ENCODE peak calls at places on chromosomes 16 and 17, in nine cellular contexts. D is PC-9, T is astrocyte of the cerebellum, Q is NB4, I is fibroblast of mammary gland, E is psoas muscle, W is A549, S is BJ, J is GM23338. Z is an unnamed sample.

GRCh38 chr17:76137026-76137350 is 4.1 kb downstream of the FOXJ1 start:
- DNase-seq in D (no peak), W (no peak), E (no peak), I (no peak), T (no peak), Q (no peak), S (no peak), J (no peak), Z (no peak)

GRCh38 chr17:60887607-60888028 is 210.0 kb downstream of the BCAS3 start:
- DNase-seq in J (no peak), Q (no peak), S (no peak), E (no peak), T (no peak), W (no peak), D (no peak), I (no peak), Z (no peak)

GRCh38 chr17:47698749-47699535 is 5.0 kb downstream of the TBKBP1 start:
- DNase-seq in D (peak), E (peak), J (peak), S (no peak), W (peak), T (no peak), I (peak), Q (peak), Z (peak)

GRCh38 chr17:50380369-50381259 is 7.6 kb downstream of the EME1 start:
- DNase-seq in W (no peak), T (no peak), D (no peak), E (no peak), I (no peak), Q (no peak), S (no peak), J (peak), Z (no peak)

GRCh38 chr16:21100447-21100846 is 50.2 kb downstream of the DNAH3 start:
- DNase-seq in T (peak), S (no peak), D (peak), Q (no peak), W (peak), J (no peak), I (peak), E (no peak), Z (peak)

GRCh38 chr16:85383836-85384825 is 229.0 kb upstream of the GSE1 start:
- DNase-seq in T (no peak), J (no peak), Q (no peak), I (no peak), W (no peak), D (no peak), S (no peak), E (peak), Z (no peak)

GRCh38 chr17:78000351-78000750 is 41.8 kb downstream of the TNRC6C start:
- DNase-seq in W (no peak), D (no peak), E (no peak), J (no peak), I (peak), T (peak), S (no peak), Q (peak), Z (peak)

GRCh38 chr16:46859719-46860152 is 24.4 kb upstream of the GPT2 start:
- DNase-seq in Q (peak), T (no peak), J (peak), S (no peak), I (peak), W (peak), E (no peak), D (peak), Z (peak)

GRCh38 chr17:49514374-49514738 is 19.3 kb downstream of the NGFR start:
- DNase-seq in Q (peak), J (peak), W (no peak), D (no peak), I (peak), S (no peak), T (no peak), E (no peak), Z (peak)

DNA sequence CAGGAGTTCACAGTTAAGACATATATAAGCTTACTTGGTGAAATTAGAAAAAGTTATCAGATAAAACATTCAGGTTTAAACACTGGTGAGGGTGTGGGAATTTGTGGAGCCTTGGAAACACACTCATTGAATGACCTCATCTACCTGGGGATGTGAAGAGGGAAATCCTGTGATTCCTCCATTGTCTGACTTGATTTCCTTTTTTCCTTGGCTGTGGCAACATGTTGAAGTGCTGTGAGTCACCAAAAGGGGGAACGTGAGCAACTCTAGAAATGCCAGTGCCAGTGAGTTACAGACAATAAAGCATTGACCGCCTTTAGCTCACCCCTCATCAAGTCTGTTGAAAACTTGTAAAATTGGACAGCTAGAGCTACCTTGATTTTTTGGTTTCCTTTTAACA is 1.8 kb downstream of the HMOX2 start:
- DNase-seq in Q (peak), E (no peak), T (no peak), W (no peak), I (peak), S (no peak), D (peak), J (peak), Z (peak)
- H3K4me3 ChIP-seq in Q (peak), E (peak), T (no peak), W (no peak), I (no peak), S (no peak), D (peak), J (no peak), Z (peak)

DNA sequence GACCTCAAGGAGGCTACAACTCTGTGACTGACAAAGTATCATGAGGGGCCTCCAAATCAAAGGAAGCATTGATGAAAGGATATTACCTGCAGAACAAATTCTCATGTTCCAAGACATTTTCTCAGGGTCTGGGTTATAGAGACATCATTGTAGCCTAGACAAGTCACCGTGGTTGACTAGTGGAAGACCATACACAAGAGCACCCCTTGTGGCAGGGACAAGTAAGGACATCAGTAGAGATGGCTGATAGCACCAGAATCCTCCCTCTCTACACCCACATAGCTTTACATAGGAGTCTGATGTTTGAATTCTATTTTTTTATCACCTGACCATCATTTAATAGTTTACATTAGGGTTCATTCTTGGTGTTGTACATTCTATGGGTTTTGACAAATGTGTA is 32.5 kb upstream of the CDH8 start:
- DNase-seq in E (no peak), Q (peak), W (peak), S (no peak), I (no peak), D (no peak), T (no peak), J (peak), Z (no peak)
- TF ChIP-seq CTCF in E (no peak), Q (peak), W (no peak), S (peak), I (no peak), D (peak), T (peak), J (peak), Z (no peak)

GRCh38 chr16:82481455-82481854 is 145.3 kb upstream of the CDH13 start:
- DNase-seq in Q (no peak), T (no peak), D (no peak), I (peak), E (no peak), J (no peak), S (no peak), W (no peak), Z (peak)
- H3K4me3 ChIP-seq in Q (no peak), T (no peak), D (no peak), I (no peak), E (no peak), J (no peak), S (no peak), W (no peak), Z (no peak)

GRCh38 chr17:41697122-41697962 is 8.7 kb downstream of the EIF1 start:
- DNase-seq in W (no peak), T (no peak), S (no peak), I (peak), J (no peak), E (peak), D (no peak), Q (peak), Z (peak)
- TF ChIP-seq CTCF in W (no peak), T (no peak), S (no peak), I (no peak), J (no peak), E (no peak), D (no peak), Q (no peak), Z (no peak)

GRCh38 chr17:8520981-8521380 is 85.3 kb downstream of the NDEL1 start:
- DNase-seq in T (no peak), D (no peak), J (no peak), Q (no peak), W (no peak), S (no peak), I (no peak), E (no peak), Z (no peak)
- H3K4me3 ChIP-seq in T (no peak), D (no peak), J (no peak), Q (no peak), W (no peak), S (no peak), I (no peak), E (no peak), Z (no peak)

GRCh38 chr17:32319548-32319905 is 22.4 kb downstream of the C17orf75 start:
- DNase-seq in J (peak), E (peak), S (no peak), T (peak), D (peak), I (peak), Q (peak), W (peak), Z (no peak)
- TF ChIP-seq CTCF in J (peak), E (peak), S (peak), T (peak), D (peak), I (peak), Q (peak), W (peak), Z (peak)